ENCODE peak calls at places on chromosomes 1 and 21, in ten cellular contexts. G, F, N, U, O, A, Y, J, L and Z are unnamed samples.

GRCh38 chr1:228265167-228265566 is 57.3 kb downstream of the OBSCN start:
- DNase-seq in G (no peak), F (no peak), N (no peak), U (no peak), O (no peak), A (no peak), Y (peak), J (no peak), L (no peak), Z (peak)

GRCh38 chr21:23960769-23961168 is 1646.5 kb downstream of the MRPL39 start:
- DNase-seq in G (no peak), F (no peak), N (no peak), U (no peak), O (no peak), A (no peak), Y (no peak), J (no peak), L (no peak), Z (no peak)

GRCh38 chr1:98427664-98428063 is 233.9 kb upstream of the SNX7 start:
- DNase-seq in G (no peak), F (no peak), N (no peak), U (no peak), O (no peak), A (no peak), Y (no peak), J (no peak), L (no peak), Z (no peak)

GRCh38 chr1:248740876-248741275 is 14.7 kb downstream of the LYPD8 start:
- DNase-seq in G (no peak), F (no peak), N (no peak), U (no peak), O (no peak), A (no peak), Y (no peak), J (no peak), L (no peak), Z (no peak)

GRCh38 chr21:36065497-36066036 is 4.3 kb upstream of the CBR1 start:
- DNase-seq in G (peak), F (no peak), N (no peak), U (no peak), O (no peak), A (no peak), Y (peak), J (no peak), L (no peak), Z (peak)

GRCh38 chr1:107795994-107796393 is 169.0 kb downstream of the VAV3 start:
- DNase-seq in G (no peak), F (no peak), N (no peak), U (no peak), O (no peak), A (peak), Y (no peak), J (no peak), L (no peak), Z (no peak)

GRCh38 chr1:11301593-11301992 is 28.6 kb downstream of the UBIAD1 start:
- DNase-seq in G (no peak), F (no peak), N (no peak), U (no peak), O (no peak), A (no peak), Y (no peak), J (no peak), L (no peak), Z (no peak)

GRCh38 chr1:84168783-84169182 is 24.7 kb downstream of the PRKACB start:
- DNase-seq in G (no peak), F (no peak), N (no peak), U (no peak), O (no peak), A (no peak), Y (no peak), J (no peak), L (no peak), Z (no peak)

GRCh38 chr1:5982868-5983267 is 9.4 kb downstream of the NPHP4 start:
- DNase-seq in G (no peak), F (no peak), N (no peak), U (no peak), O (no peak), A (no peak), Y (no peak), J (no peak), L (no peak), Z (no peak)

GRCh38 chr1:203286161-203286984 is 18.9 kb upstream of the BTG2 start:
- DNase-seq in G (no peak), F (peak), N (no peak), U (peak), O (no peak), A (no peak), Y (no peak), J (no peak), L (no peak), Z (peak)

GRCh38 chr1:1281533-1282321 is 1.5 kb downstream of the SCNN1D start:
- DNase-seq in G (peak), F (peak), N (no peak), U (peak), O (peak), A (peak), Y (peak), J (peak), L (no peak), Z (peak)

GRCh38 chr1:16236495-16237342 is at the start of gene CPLANE2:
- DNase-seq in G (peak), F (peak), N (peak), U (peak), O (peak), A (peak), Y (peak), J (peak), L (peak), Z (peak)
- TF ChIP-seq POLR2A in G (peak), F (peak), N (peak), U (peak), O (peak), A (peak), Y (peak), J (peak), L (no peak), Z (peak)

GRCh38 chr21:43302356-43302700 is 124.6 kb downstream of the SIK1 start:
- DNase-seq in G (no peak), F (no peak), N (no peak), U (no peak), O (no peak), A (no peak), Y (no peak), J (no peak), L (no peak), Z (no peak)
- TF ChIP-seq POLR2A in G (no peak), F (no peak), N (no peak), U (no peak), O (no peak), A (no peak), Y (no peak), J (no peak), L (no peak), Z (no peak)

GRCh38 chr1:43366179-43366578 is 1.6 kb downstream of the ELOVL1 start:
- DNase-seq in G (no peak), F (peak), N (no peak), U (peak), O (peak), A (no peak), Y (no peak), J (no peak), L (peak), Z (no peak)
- TF ChIP-seq POLR2A in G (no peak), F (no peak), N (no peak), U (peak), O (no peak), A (no peak), Y (no peak), J (no peak), L (no peak), Z (no peak)

DNA sequence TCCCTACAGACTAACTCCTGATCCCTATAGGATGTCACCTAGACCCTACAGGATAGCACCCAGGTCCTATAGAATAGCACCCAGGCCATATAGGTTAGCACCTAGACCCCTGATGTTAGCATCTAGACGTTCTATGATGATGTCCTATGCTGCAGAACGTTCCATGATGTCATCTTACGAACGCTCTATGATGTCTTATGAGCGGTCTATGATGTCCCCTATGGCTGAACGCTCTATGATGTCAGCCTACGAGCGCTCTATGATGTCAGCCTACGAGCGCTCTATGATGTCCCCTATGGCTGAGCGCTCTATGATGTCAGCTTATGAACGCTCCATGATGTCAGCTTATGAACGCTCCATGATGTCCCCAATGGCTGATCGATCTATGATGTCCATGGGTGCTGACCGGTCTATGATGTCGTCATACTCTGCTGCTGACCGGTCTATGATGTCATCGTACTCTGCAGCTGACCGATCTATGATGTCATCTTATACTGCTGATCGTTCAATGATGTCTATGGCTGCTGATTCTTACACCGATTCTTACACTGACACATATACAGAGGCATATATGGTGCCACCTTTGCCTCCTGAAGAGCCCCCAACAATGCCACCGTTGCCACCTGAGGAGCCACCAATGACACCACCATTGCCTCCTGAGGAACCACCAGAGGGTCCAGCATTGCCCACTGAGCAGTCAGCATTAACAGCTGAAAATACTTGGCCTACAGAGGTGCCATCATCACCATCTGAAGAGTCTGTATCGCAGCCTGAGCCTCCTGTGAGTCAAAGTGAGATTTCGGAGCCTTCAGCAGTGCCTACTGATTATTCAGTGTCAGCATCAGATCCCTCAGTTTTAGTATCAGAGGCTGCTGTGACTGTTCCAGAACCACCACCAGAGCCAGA is 9.5 kb downstream of the SON start:
- DNase-seq in G (no peak), F (no peak), N (no peak), U (no peak), O (no peak), A (no peak), Y (peak), J (no peak), L (no peak), Z (no peak)
- TF ChIP-seq POLR2A in G (no peak), F (no peak), N (no peak), U (no peak), O (no peak), A (no peak), Y (no peak), J (no peak), L (no peak), Z (no peak)

GRCh38 chr1:160664573-160665051 is 17.8 kb upstream of the SLAMF1 start:
- DNase-seq in G (no peak), F (no peak), N (no peak), U (peak), O (no peak), A (no peak), Y (no peak), J (no peak), L (no peak), Z (no peak)
- TF ChIP-seq POLR2A in G (no peak), F (no peak), N (no peak), U (no peak), O (no peak), A (no peak), Y (no peak), J (no peak), L (no peak), Z (no peak)

GRCh38 chr1:207032528-207033017 is at the start of gene C1orf116:
- DNase-seq in G (peak), F (peak), N (no peak), U (peak), O (no peak), A (no peak), Y (no peak), J (peak), L (no peak), Z (no peak)
- TF ChIP-seq POLR2A in G (no peak), F (peak), N (no peak), U (peak), O (no peak), A (no peak), Y (no peak), J (no peak), L (no peak), Z (no peak)

GRCh38 chr21:41429925-41430491 is 4.0 kb downstream of the MX1 start:
- DNase-seq in G (no peak), F (no peak), N (no peak), U (no peak), O (no peak), A (no peak), Y (no peak), J (no peak), L (no peak), Z (no peak)
- TF ChIP-seq POLR2A in G (no peak), F (no peak), N (no peak), U (no peak), O (no peak), A (no peak), Y (no peak), J (no peak), L (no peak), Z (no peak)

GRCh38 chr1:209051598-209051997 is 531.9 kb upstream of the CAMK1G start:
- DNase-seq in G (no peak), F (no peak), N (no peak), U (peak), O (no peak), A (no peak), Y (no peak), J (no peak), L (no peak), Z (no peak)
- TF ChIP-seq POLR2A in G (no peak), F (no peak), N (no peak), U (no peak), O (no peak), A (no peak), Y (no peak), J (no peak), L (no peak), Z (no peak)

GRCh38 chr1:225777583-225778411 is at the start of gene SRP9:
- DNase-seq in G (peak), F (peak), N (peak), U (peak), O (peak), A (peak), Y (peak), J (peak), L (peak), Z (peak)
- TF ChIP-seq POLR2A in G (peak), F (peak), N (peak), U (peak), O (peak), A (peak), Y (peak), J (no peak), L (no peak), Z (peak)